ENCODE peak calls at places on chromosomes 4 and X, in eight cellular contexts. O, R, Q, V, U, S, J and P are unnamed samples.

GRCh38 chr4:121143126-121143525 is 21.0 kb downstream of the TNIP3 start:
- DNase-seq in U (no peak), R (no peak), V (no peak), Q (no peak), J (no peak), S (no peak), O (no peak), P (no peak)

GRCh38 chr4:19379318-19379717 is 872.4 kb upstream of the SLIT2 start:
- DNase-seq in U (no peak), Q (no peak), O (no peak), J (no peak), R (no peak), S (no peak), V (no peak), P (no peak)

GRCh38 chr4:73684097-73684496 is 56.3 kb upstream of the CXCL8 start:
- DNase-seq in V (no peak), U (no peak), J (no peak), R (no peak), O (no peak), Q (peak), S (no peak), P (no peak)

GRCh38 chr4:13990596-13991589 is 363.4 kb upstream of the BOD1L1 start:
- DNase-seq in S (no peak), V (no peak), U (no peak), O (peak), R (no peak), Q (no peak), J (no peak), P (no peak)

GRCh38 chrX:150897371-150898319 is 823 bp downstream of the CD99L2 start:
- DNase-seq in O (no peak), Q (peak), S (no peak), J (peak), R (no peak), V (no peak), U (no peak), P (no peak)

GRCh38 chrX:102975016-102975415 is 37.9 kb downstream of the RAB40AL start:
- DNase-seq in S (no peak), R (no peak), Q (no peak), V (no peak), U (no peak), J (no peak), O (no peak), P (no peak)

GRCh38 chr4:735583-735982 is 30.0 kb downstream of the PCGF3 start:
- DNase-seq in S (no peak), O (no peak), V (no peak), J (no peak), Q (no peak), U (no peak), R (no peak), P (no peak)

GRCh38 chrX:107713205-107714195 is 62.1 kb downstream of the TSC22D3 start:
- DNase-seq in R (no peak), U (no peak), V (no peak), S (no peak), O (no peak), Q (no peak), J (no peak), P (no peak)

GRCh38 chr4:86582453-86582852 is 11.7 kb upstream of the PTPN13 start:
- DNase-seq in U (no peak), J (no peak), R (no peak), S (no peak), O (no peak), Q (peak), V (no peak), P (no peak)

GRCh38 chr4:154389142-154389541 is 102.5 kb downstream of the DCHS2 start:
- DNase-seq in U (no peak), S (no peak), J (no peak), V (no peak), O (no peak), Q (no peak), R (no peak), P (no peak)

GRCh38 chr4:163237856-163238255 is 71.2 kb upstream of the NAF1 start:
- DNase-seq in S (no peak), V (no peak), O (no peak), Q (no peak), R (no peak), J (no peak), U (no peak), P (no peak)

GRCh38 chr4:42483426-42484379 is 86.4 kb downstream of the SHISA3 start:
- DNase-seq in S (no peak), V (peak), Q (no peak), R (no peak), O (no peak), J (no peak), U (no peak), P (peak)

GRCh38 chr4:128601992-128602695 is 207.4 kb upstream of the JADE1 start:
- DNase-seq in O (no peak), S (no peak), U (peak), V (no peak), J (no peak), Q (no peak), R (no peak), P (no peak)

GRCh38 chrX:131827935-131828334 is 195.2 kb upstream of the STK26 start:
- DNase-seq in V (no peak), U (no peak), S (no peak), R (no peak), Q (no peak), O (no peak), J (peak), P (no peak)

GRCh38 chr4:54593795-54594194 is 64.0 kb upstream of the KIT start:
- DNase-seq in O (no peak), U (no peak), S (no peak), R (no peak), V (no peak), Q (no peak), J (no peak), P (no peak)

GRCh38 chrX:13081385-13082285 is 37.2 kb upstream of the FAM9C start:
- DNase-seq in S (no peak), J (no peak), O (no peak), U (no peak), Q (no peak), V (no peak), R (no peak), P (no peak)

GRCh38 chrX:153387345-153387744 is 13.8 kb downstream of the PNMA6E start:
- DNase-seq in O (no peak), R (no peak), U (no peak), J (no peak), V (no peak), Q (no peak), S (no peak), P (no peak)

GRCh38 chrX:10045327-10046000 is 78.3 kb downstream of the CLDN34 start:
- DNase-seq in Q (no peak), S (no peak), O (no peak), U (peak), V (no peak), R (no peak), J (no peak), P (no peak)

GRCh38 chr4:150543042-150543441 is 38.9 kb upstream of the MAB21L2 start:
- DNase-seq in V (no peak), R (no peak), U (no peak), O (no peak), Q (no peak), S (no peak), J (no peak), P (no peak)

GRCh38 chr4:156779774-156780173 is 191.8 kb downstream of the PDGFC start:
- DNase-seq in Q (peak), V (no peak), J (no peak), S (peak), U (no peak), R (peak), O (no peak), P (peak)

GRCh38 chr4:151199496-151200190 is 77.3 kb upstream of the PRSS48 start:
- DNase-seq in Q (no peak), O (no peak), U (peak), R (no peak), J (no peak), S (no peak), V (peak), P (no peak)

GRCh38 chrX:95841863-95842262 is 842.8 kb upstream of the DIAPH2 start:
- DNase-seq in R (no peak), Q (no peak), O (no peak), U (no peak), S (no peak), V (no peak), J (no peak), P (no peak)

GRCh38 chrX:143788265-143788664 is 67.7 kb upstream of the SPANXN2 start:
- DNase-seq in J (no peak), R (no peak), Q (peak), V (no peak), S (no peak), U (no peak), O (no peak), P (no peak)

GRCh38 chr4:56666279-56666678 is 14.8 kb downstream of the HOPX start:
- DNase-seq in J (no peak), Q (no peak), U (no peak), V (no peak), R (no peak), O (no peak), S (no peak), P (no peak)

GRCh38 chr4:56671373-56671772 is 9.7 kb downstream of the HOPX start:
- DNase-seq in V (no peak), S (no peak), J (no peak), O (no peak), U (no peak), R (no peak), Q (no peak), P (no peak)

GRCh38 chr4:56662782-56663468 is 18.2 kb downstream of the HOPX start:
- DNase-seq in Q (no peak), U (no peak), J (no peak), R (no peak), O (no peak), V (no peak), S (no peak), P (no peak)

GRCh38 chr4:56671860-56672259 is 9.2 kb downstream of the HOPX start:
- DNase-seq in V (no peak), Q (no peak), J (no peak), R (no peak), U (no peak), O (no peak), S (no peak), P (no peak)

DNA sequence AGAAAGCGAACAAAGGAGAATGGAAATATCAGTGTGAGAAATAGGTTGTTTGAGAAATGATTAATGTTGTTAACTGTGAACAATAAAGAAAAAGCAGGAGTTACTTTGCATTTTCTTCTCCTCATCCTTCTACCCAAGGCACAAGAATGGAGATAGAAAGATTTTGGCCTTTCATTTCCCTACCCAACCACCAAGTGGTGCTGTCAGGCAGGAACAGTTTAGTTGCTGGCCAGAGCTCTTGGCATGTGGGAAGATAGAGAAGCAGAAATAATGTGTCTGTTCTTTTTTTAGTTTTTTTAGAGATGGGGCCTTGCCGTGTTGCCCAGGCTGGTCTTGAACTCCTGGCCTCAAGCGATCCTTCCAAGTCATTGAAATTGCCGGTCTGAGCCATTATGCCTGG is 12.8 kb downstream of the HOPX start:
- DNase-seq in U (no peak), O (no peak), J (peak), R (peak), V (no peak), Q (no peak), S (no peak), P (no peak)
- TF ChIP-seq CTCF in U (no peak), O (no peak), J (peak), R (peak), V (no peak), Q (peak), S (peak), P (peak)

GRCh38 chr4:137474711-137475301 is 57.5 kb downstream of the PCDH18 start:
- DNase-seq in U (no peak), Q (no peak), S (peak), R (no peak), O (no peak), V (no peak), J (no peak), P (no peak)
- H3K27ac ChIP-seq in U (no peak), Q (no peak), S (no peak), R (no peak), O (no peak), V (no peak), J (no peak), P (no peak)

GRCh38 chr4:6548201-6548881 is 26.6 kb upstream of the MAN2B2 start:
- DNase-seq in Q (peak), O (no peak), R (peak), U (no peak), S (no peak), V (no peak), J (peak), P (peak)

GRCh38 chr4:6549445-6549844 is 25.5 kb upstream of the MAN2B2 start:
- DNase-seq in Q (no peak), U (no peak), S (no peak), J (peak), V (no peak), R (no peak), O (no peak), P (no peak)

GRCh38 chr4:6549890-6550620 is 24.9 kb upstream of the MAN2B2 start:
- DNase-seq in U (peak), V (no peak), O (no peak), S (no peak), J (no peak), R (no peak), Q (no peak), P (no peak)

GRCh38 chr4:6550821-6551220 is 24.2 kb upstream of the MAN2B2 start:
- DNase-seq in Q (no peak), O (no peak), V (no peak), J (no peak), S (no peak), U (no peak), R (no peak), P (no peak)

GRCh38 chr4:6548882-6549230 is 26.1 kb upstream of the MAN2B2 start:
- DNase-seq in R (no peak), J (no peak), U (no peak), V (no peak), S (no peak), Q (no peak), O (no peak), P (no peak)
- TF ChIP-seq CTCF in R (no peak), J (no peak), U (no peak), V (no peak), S (no peak), Q (no peak), O (no peak), P (no peak)

GRCh38 chr4:168881754-168882153 is 128.3 kb downstream of the CBR4 start:
- DNase-seq in S (no peak), Q (peak), J (no peak), O (no peak), U (no peak), R (no peak), V (no peak), P (peak)
- H3K27ac ChIP-seq in S (no peak), Q (peak), J (no peak), O (peak), U (no peak), R (no peak), V (no peak), P (no peak)

DNA sequence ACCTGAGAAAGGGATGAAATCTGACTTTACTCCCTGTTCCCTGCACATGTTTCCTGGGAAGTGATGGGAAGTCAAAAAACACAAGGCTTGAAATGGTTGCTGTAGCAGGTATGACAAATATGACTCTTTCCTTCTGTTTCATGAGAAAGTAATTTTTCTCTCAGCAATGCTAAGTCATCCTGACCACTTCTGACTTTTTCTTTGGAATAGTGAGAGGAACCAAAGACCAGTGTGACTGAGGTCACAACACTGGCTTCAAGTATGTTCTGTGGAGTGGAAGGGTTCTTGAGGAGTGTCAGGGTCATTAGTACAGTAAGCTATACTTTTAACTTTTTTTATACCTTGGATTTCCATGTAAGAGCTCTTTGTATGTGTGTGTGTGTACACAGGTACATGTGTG is 225.3 kb downstream of the PPP3CA start:
- DNase-seq in V (no peak), O (no peak), U (no peak), S (no peak), J (no peak), Q (no peak), R (no peak), P (no peak)
- TF ChIP-seq CTCF in V (no peak), O (no peak), U (no peak), S (no peak), J (no peak), Q (no peak), R (no peak), P (no peak)